ENCODE peak calls at places on chromosomes 7 and 10, in five cellular contexts. V is neuronal stem cell; G is CD8-positive, alpha-beta T cell; X is GM23248; K is left lung. J is an unnamed sample.

GRCh38 chr7:43569424-43569823 is 13.5 kb upstream of the STK17A start:
- DNase-seq in V (no peak), G (no peak), X (peak), K (no peak), J (peak)

GRCh38 chr10:12699258-12699700 is 302.2 kb downstream of the CCDC3 start:
- DNase-seq in V (no peak), G (no peak), X (peak), K (no peak), J (peak)

GRCh38 chr10:49035920-49036319 is 79.4 kb downstream of the VSTM4 start:
- DNase-seq in V (no peak), G (no peak), X (no peak), K (no peak), J (no peak)

GRCh38 chr10:61784354-61785131 is 117.0 kb upstream of the ARID5B start:
- DNase-seq in V (no peak), G (no peak), X (peak), K (no peak), J (no peak)

GRCh38 chr10:101136007-101136707 is 5.1 kb downstream of the TLX1 start:
- DNase-seq in V (no peak), G (no peak), X (no peak), K (no peak), J (no peak)

GRCh38 chr7:13981070-13981469 is 8.4 kb downstream of the ETV1 start:
- DNase-seq in V (no peak), G (no peak), X (peak), K (no peak), J (peak)

GRCh38 chr10:33722067-33722466 is 387.6 kb upstream of the NRP1 start:
- DNase-seq in V (no peak), G (no peak), X (no peak), K (no peak), J (peak)

GRCh38 chr10:102009801-102010425 is 46.1 kb downstream of the ARMH3 start:
- DNase-seq in V (peak), G (peak), X (peak), K (no peak), J (peak)

GRCh38 chr7:36175872-36176271 is 22.8 kb downstream of the EEPD1 start:
- DNase-seq in V (no peak), G (no peak), X (no peak), K (peak), J (no peak)

GRCh38 chr7:17844514-17845196 is 95.6 kb downstream of the SNX13 start:
- DNase-seq in V (no peak), G (no peak), X (peak), K (no peak), J (no peak)

GRCh38 chr7:17845197-17845547 is 95.1 kb downstream of the SNX13 start:
- DNase-seq in V (no peak), G (no peak), X (no peak), K (no peak), J (no peak)

GRCh38 chr7:17844022-17844421 is 96.3 kb downstream of the SNX13 start:
- DNase-seq in V (no peak), G (no peak), X (no peak), K (no peak), J (no peak)

GRCh38 chr7:17846935-17847334 is 93.4 kb downstream of the SNX13 start:
- DNase-seq in V (no peak), G (no peak), X (no peak), K (no peak), J (no peak)

DNA sequence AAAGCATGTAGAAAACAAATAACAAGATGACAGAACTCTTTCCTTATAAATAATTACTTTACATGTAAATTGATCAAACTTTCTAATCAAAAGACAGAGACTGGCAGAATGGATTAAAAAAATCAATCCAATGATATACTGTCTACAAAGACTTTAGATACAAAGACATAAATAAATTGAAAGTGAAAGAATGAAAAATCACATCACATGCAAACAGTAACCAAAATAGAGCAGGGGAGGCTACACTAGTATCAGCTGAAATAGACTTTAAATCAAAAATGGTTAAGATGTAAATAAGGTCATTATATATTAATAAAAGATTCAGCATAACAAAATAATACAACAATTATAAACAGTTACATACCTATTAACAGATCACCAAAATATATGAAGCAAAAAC is 97.3 kb downstream of the SNX13 start:
- DNase-seq in V (no peak), G (no peak), X (no peak), K (no peak), J (no peak)
- H3K4me3 ChIP-seq in V (no peak), G (no peak), X (no peak), K (no peak), J (no peak)

GRCh38 chr10:68333905-68334431 is 1.2 kb upstream of the PBLD start:
- DNase-seq in V (no peak), G (no peak), X (peak), K (no peak), J (no peak)
- H3K4me3 ChIP-seq in V (peak), G (peak), X (peak), K (peak), J (peak)

GRCh38 chr10:131071721-131072120 is 239.8 kb downstream of the TCERG1L start:
- DNase-seq in V (no peak), G (no peak), X (no peak), K (peak), J (no peak)
- H3K4me3 ChIP-seq in V (no peak), G (no peak), X (no peak), K (no peak), J (no peak)

DNA sequence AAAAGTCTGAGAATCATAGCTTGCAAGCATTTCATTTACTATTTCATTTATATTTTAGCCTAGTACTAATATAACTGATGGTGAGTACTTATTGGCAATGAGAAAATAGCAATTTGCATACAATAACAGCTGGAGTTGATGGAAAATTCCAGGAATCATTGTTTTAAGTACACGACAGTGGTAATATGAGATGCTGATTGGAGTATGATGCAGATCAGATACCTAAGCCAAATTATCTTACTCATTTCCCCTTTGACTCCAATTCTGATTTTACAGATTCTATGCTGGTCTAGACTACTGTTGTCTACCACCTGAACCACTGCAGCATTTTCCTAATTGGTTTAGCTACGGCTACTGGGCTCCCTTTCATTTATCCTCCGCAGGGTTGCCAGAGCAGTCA is 36.7 kb downstream of the GNG11 start:
- DNase-seq in V (no peak), G (no peak), X (peak), K (no peak), J (peak)
- H3K4me3 ChIP-seq in V (no peak), G (no peak), X (no peak), K (no peak), J (no peak)

GRCh38 chr7:16422100-16422430 is 727 bp upstream of the CRPPA start:
- DNase-seq in V (no peak), G (no peak), X (peak), K (no peak), J (no peak)
- H3K4me3 ChIP-seq in V (no peak), G (no peak), X (peak), K (no peak), J (no peak)

GRCh38 chr7:26238004-26238403 is 36.5 kb downstream of the CBX3 start:
- DNase-seq in V (no peak), G (no peak), X (no peak), K (no peak), J (no peak)
- H3K4me3 ChIP-seq in V (no peak), G (no peak), X (no peak), K (no peak), J (no peak)

DNA sequence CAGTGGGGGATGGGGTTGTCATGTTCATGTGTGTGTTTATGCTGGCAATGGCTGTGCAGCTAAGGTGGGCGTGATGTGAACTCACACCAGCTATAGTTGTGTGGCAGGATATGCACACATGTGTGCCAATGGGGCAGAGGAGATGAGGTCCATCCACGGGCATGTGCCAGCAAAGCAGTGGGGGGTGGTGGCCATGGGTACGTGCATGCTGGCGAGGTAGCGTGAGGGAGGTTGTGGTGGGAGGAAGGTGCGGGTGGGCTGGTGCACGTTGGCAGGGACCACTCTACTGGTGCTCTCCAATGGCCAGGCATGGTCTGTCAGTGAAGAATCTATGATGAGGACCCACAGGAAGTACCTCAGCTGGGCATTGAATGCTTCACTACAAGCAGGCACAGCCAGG is 567.5 kb upstream of the SORCS1 start:
- DNase-seq in V (no peak), G (no peak), X (no peak), K (peak), J (no peak)
- H3K4me3 ChIP-seq in V (no peak), G (no peak), X (no peak), K (no peak), J (no peak)

GRCh38 chr10:119652361-119652760 is 1.2 kb downstream of the BAG3 start:
- DNase-seq in V (no peak), G (no peak), X (peak), K (no peak), J (peak)

GRCh38 chr10:119654540-119654939 is 3.4 kb downstream of the BAG3 start:
- DNase-seq in V (no peak), G (no peak), X (peak), K (peak), J (peak)

GRCh38 chr10:119651514-119652327 is 541 bp downstream of the BAG3 start:
- DNase-seq in V (peak), G (peak), X (peak), K (peak), J (no peak)

GRCh38 chr10:119650692-119651513 is at the start of gene BAG3:
- DNase-seq in V (peak), G (peak), X (peak), K (peak), J (peak)

GRCh38 chr10:119653209-119653608 is 2.0 kb downstream of the BAG3 start:
- DNase-seq in V (no peak), G (no peak), X (no peak), K (no peak), J (no peak)
- H3K4me3 ChIP-seq in V (peak), G (peak), X (peak), K (peak), J (peak)